ENCODE peak calls at places on chromosomes 1 and 21, in five cellular contexts. H is HepG2, Q is H1, P is NT2/D1, I is GM12878. N is an unnamed sample.

GRCh38 chr1:28196330-28196729 is 19.8 kb upstream of the PTAFR start:
- DNase-seq in H (no peak), Q (no peak), P (no peak), I (no peak), N (no peak)

GRCh38 chr1:92087542-92087941 is 7.4 kb downstream of the BTBD8 start:
- DNase-seq in H (no peak), Q (no peak), P (no peak), I (no peak), N (peak)

GRCh38 chr1:245537992-245538391 is 383.2 kb downstream of the KIF26B start:
- DNase-seq in H (no peak), Q (no peak), P (no peak), I (no peak), N (no peak)

GRCh38 chr1:156627313-156627880 is 8.2 kb downstream of the HAPLN2 start:
- DNase-seq in H (peak), Q (no peak), P (no peak), I (no peak), N (peak)

GRCh38 chr1:236786453-236786852 is 8.6 kb upstream of the MTR start:
- DNase-seq in H (no peak), Q (no peak), P (no peak), I (no peak), N (no peak)

GRCh38 chr1:203480525-203481084 is 5.0 kb downstream of the PRELP start:
- DNase-seq in H (no peak), Q (no peak), P (peak), I (no peak), N (peak)

GRCh38 chr21:45935628-45936027 is 45.9 kb upstream of the COL6A1 start:
- DNase-seq in H (no peak), Q (no peak), P (peak), I (no peak), N (no peak)

GRCh38 chr1:230327892-230328284 is 98.2 kb downstream of the PGBD5 start:
- DNase-seq in H (no peak), Q (no peak), P (peak), I (peak), N (no peak)

GRCh38 chr1:201628490-201628889 is 89.6 kb downstream of the NAV1 start:
- DNase-seq in H (no peak), Q (no peak), P (no peak), I (no peak), N (no peak)

DNA sequence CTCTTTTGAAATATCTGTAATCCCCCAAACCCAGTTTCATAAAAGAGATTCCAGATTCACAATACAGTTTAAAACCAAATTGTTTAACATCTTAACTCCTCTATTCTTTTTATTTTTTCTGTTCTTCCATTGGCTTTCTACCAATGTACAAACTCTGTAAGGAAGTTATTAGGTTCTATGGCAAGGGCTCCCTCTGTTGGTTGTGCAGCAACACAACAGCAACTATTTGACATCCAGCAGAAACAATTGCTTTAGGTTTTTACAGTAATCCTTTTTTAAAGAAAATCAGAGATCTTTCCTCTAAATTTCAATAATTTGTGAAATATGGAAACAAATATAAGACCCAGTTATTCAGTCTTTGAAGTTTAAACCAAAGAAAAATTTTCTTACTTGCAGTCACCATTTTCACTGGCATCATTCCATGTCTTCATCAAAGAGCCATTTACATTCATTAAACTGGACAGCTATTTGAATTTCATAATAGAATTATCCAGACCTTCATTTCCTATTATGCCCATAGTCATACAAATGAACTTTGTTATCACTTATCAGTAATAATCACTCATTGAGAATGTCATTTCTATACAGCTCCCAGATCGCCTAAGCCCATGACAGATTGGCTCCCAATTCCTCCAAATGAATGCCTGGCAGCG is 46.5 kb upstream of the RNF11 start:
- DNase-seq in H (peak), Q (no peak), P (peak), I (no peak), N (peak)
- TF ChIP-seq SUZ12 in H (no peak), Q (no peak), P (no peak), I (no peak), N (no peak)

DNA sequence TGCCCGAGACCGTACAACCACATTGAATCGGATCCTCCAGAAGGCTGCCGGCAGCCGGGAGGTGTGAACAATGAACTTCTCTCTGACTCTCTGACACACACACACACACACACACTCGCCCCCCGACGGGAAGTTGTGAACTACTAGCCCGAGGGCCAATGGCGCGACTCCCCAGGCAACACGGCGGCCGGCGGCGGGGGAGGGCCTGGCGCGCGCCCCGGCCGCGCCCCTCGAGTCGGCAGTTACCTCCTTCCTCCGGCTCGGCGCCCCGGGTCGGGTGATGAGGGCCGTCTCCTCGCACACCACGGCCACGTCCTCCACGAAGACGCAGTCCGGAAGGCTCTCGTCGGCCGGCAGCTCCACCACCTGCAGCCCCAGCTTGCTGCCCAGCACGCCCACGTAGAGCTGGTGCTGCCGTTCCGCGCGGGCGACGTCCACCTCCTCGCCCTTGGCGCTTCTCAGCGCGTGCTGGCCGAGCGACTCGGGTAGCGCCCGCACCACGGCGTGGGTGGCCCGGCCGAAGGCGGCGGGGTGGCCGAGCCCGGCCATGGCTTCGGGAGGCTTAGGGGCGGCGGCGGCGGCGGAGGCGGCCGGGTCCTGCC is 361 bp downstream of the DDAH1 start:
- DNase-seq in H (peak), Q (peak), P (no peak), I (no peak), N (peak)
- TF ChIP-seq SUZ12 in H (no peak), Q (no peak), P (peak), I (no peak), N (no peak)

GRCh38 chr1:150720098-150720497 is 597 bp downstream of the HORMAD1 start:
- DNase-seq in H (no peak), Q (no peak), P (no peak), I (no peak), N (no peak)

GRCh38 chr1:150720703-150721102 is at the start of gene HORMAD1:
- DNase-seq in H (no peak), Q (no peak), P (no peak), I (no peak), N (no peak)

GRCh38 chr1:150718225-150718891 is 2.3 kb downstream of the HORMAD1 start:
- DNase-seq in H (no peak), Q (no peak), P (no peak), I (no peak), N (no peak)
- TF ChIP-seq SUZ12 in H (no peak), Q (no peak), P (no peak), I (no peak), N (no peak)

GRCh38 chr1:232952514-232953175 is 2.2 kb downstream of the NTPCR start:
- DNase-seq in H (peak), Q (peak), P (peak), I (peak), N (peak)
- TF ChIP-seq SUZ12 in H (no peak), Q (no peak), P (no peak), I (no peak), N (no peak)

DNA sequence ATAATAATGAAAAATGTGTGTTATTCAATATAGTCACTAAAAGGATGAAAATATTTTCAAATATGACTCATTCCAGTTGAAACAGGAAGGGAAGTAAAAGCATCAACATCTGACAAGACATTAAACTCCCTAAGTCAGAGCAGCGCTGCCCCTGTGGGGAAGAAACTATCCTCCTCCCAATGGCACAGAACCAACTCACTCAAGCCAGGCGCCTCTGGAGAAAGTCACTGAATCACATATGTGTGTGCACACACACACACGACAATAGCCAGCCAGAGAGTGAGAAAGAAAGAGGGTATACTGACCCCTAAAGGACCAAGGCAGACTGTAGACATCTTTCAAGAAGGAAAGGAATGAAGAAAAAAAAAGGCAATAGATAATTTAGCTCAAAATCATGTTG is 126.9 kb downstream of the SETD4 start:
- DNase-seq in H (no peak), Q (no peak), P (no peak), I (no peak), N (no peak)
- TF ChIP-seq SUZ12 in H (no peak), Q (no peak), P (no peak), I (no peak), N (no peak)